ENCODE peak calls at places on chromosome X, in four cellular contexts. V is GM13977, H is GM20000, Z is A549. P is an unnamed sample.

GRCh38 chrX:146831994-146832393 is 17.4 kb upstream of the CXorf51A start:
- DNase-seq in V (no peak), H (no peak), Z (no peak), P (no peak)

GRCh38 chrX:17007134-17007768 is 60.8 kb downstream of the REPS2 start:
- DNase-seq in V (peak), H (peak), Z (peak), P (peak)

GRCh38 chrX:129006491-129006890 is 516.8 kb downstream of the SMARCA1 start:
- DNase-seq in V (no peak), H (no peak), Z (no peak), P (no peak)

GRCh38 chrX:134936542-134936941 is 54.2 kb upstream of the SMIM10 start:
- DNase-seq in V (no peak), H (no peak), Z (no peak), P (peak)

GRCh38 chrX:30283456-30284200 is 25.6 kb downstream of the NR0B1 start:
- DNase-seq in V (no peak), H (no peak), Z (peak), P (peak)

GRCh38 chrX:17550011-17550410 is 175.0 kb downstream of the NHS start:
- DNase-seq in V (no peak), H (no peak), Z (no peak), P (no peak)

GRCh38 chrX:103446665-103447302 is 70.4 kb downstream of the BEX3 start:
- DNase-seq in V (no peak), H (no peak), Z (no peak), P (peak)

GRCh38 chrX:30643313-30643821 is 9.9 kb upstream of the GK start:
- DNase-seq in V (no peak), H (no peak), Z (no peak), P (peak)

GRCh38 chrX:77298296-77298695 is 148.9 kb upstream of the FGF16 start:
- DNase-seq in V (no peak), H (no peak), Z (no peak), P (no peak)

GRCh38 chrX:13254076-13254785 is 65.6 kb downstream of the ATXN3L start:
- DNase-seq in V (peak), H (peak), Z (no peak), P (peak)

GRCh38 chrX:45872480-45872879 is 671.8 kb upstream of the DIPK2B start:
- DNase-seq in V (no peak), H (no peak), Z (no peak), P (no peak)

GRCh38 chrX:15749642-15750610 is 11.9 kb downstream of the CA5B start:
- DNase-seq in V (no peak), H (peak), Z (no peak), P (peak)

GRCh38 chrX:136147320-136147901 is at the start of gene FHL1:
- DNase-seq in V (peak), H (peak), Z (peak), P (no peak)

GRCh38 chrX:39377171-39377570 is 575.9 kb downstream of the MID1IP1 start:
- DNase-seq in V (no peak), H (no peak), Z (no peak), P (no peak)

GRCh38 chrX:48466696-48467095 is 3.4 kb downstream of the SLC38A5 start:
- DNase-seq in V (peak), H (no peak), Z (no peak), P (no peak)

GRCh38 chrX:3589474-3589873 is 124.0 kb downstream of the PRKX start:
- DNase-seq in V (no peak), H (no peak), Z (no peak), P (no peak)

GRCh38 chrX:55039471-55039870 is 8.7 kb upstream of the ALAS2 start:
- DNase-seq in V (no peak), H (no peak), Z (no peak), P (no peak)

GRCh38 chrX:2652106-2652505 is 39.0 kb upstream of the CD99 start:
- DNase-seq in V (no peak), H (no peak), Z (no peak), P (no peak)

GRCh38 chrX:27728291-27728690 is 79.5 kb upstream of the MAGEB10 start:
- DNase-seq in V (no peak), H (no peak), Z (no peak), P (peak)

GRCh38 chrX:115576676-115577075 is 15.7 kb downstream of the PLS3 start:
- DNase-seq in V (no peak), H (no peak), Z (no peak), P (no peak)

GRCh38 chrX:140034916-140035315 is 69.6 kb upstream of the CXorf66 start:
- DNase-seq in V (peak), H (no peak), Z (no peak), P (peak)

GRCh38 chrX:139026406-139027200 is 315.1 kb upstream of the FGF13 start:
- DNase-seq in V (no peak), H (no peak), Z (no peak), P (no peak)

GRCh38 chrX:13803116-13803515 is 13.8 kb downstream of the GPM6B start:
- DNase-seq in V (no peak), H (no peak), Z (no peak), P (no peak)

GRCh38 chrX:91434351-91435168 is at the start of gene PABPC5:
- DNase-seq in V (no peak), H (no peak), Z (no peak), P (peak)

GRCh38 chrX:100584636-100585035 is at the start of gene TNMD:
- DNase-seq in V (no peak), H (no peak), Z (no peak), P (no peak)

GRCh38 chrX:69116077-69116476 is 49.2 kb downstream of the PJA1 start:
- DNase-seq in V (no peak), H (no peak), Z (no peak), P (no peak)

GRCh38 chrX:50093627-50094026 is 107.2 kb downstream of the AKAP4 start:
- DNase-seq in V (no peak), H (no peak), Z (no peak), P (no peak)

GRCh38 chrX:39729834-39730670 is 367.7 kb downstream of the BCOR start:
- DNase-seq in V (no peak), H (no peak), Z (no peak), P (no peak)

GRCh38 chrX:46488712-46489111 is 56.5 kb downstream of the ZNF674 start:
- DNase-seq in V (no peak), H (no peak), Z (no peak), P (no peak)

GRCh38 chrX:71919436-71919835 is 8.8 kb downstream of the NHSL2 start:
- DNase-seq in V (no peak), H (no peak), Z (no peak), P (no peak)

GRCh38 chrX:107968623-107969022 is 13.5 kb downstream of the TEX13B start:
- DNase-seq in V (no peak), H (no peak), Z (no peak), P (no peak)

GRCh38 chrX:102723456-102723855 is 2.9 kb downstream of the GPRASP3 start:
- DNase-seq in V (no peak), H (no peak), Z (no peak), P (no peak)

GRCh38 chrX:84453351-84454246 is 48.7 kb downstream of the HDX start:
- DNase-seq in V (no peak), H (no peak), Z (no peak), P (no peak)

GRCh38 chrX:19326567-19326966 is 17.2 kb upstream of the PDHA1 start:
- DNase-seq in V (no peak), H (no peak), Z (no peak), P (no peak)

DNA sequence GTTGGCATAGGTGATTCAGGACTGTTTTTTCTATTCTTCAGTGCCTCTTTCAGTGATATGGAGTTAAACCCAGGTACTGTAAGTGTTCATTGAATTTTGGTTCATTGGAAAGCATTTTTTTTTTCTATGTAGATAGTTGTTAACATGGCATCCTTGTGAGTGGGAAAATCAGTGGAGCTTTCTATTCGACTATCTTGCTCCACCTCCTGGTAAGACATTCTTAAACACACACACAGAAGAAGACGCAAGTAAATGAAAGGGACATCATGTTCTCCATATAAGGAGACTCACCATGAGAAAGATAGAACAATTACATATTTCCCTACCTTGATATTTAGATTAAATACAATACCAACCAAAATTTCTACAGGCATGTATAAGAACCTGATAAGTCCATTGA is 598.5 kb upstream of the SPANXN1 start:
- DNase-seq in V (no peak), H (no peak), Z (no peak), P (no peak)
- TF ChIP-seq CTCF in V (no peak), H (no peak), Z (no peak), P (no peak)

GRCh38 chrX:23341452-23341851 is 6.8 kb downstream of the PTCHD1 start:
- DNase-seq in V (no peak), H (no peak), Z (no peak), P (no peak)
- TF ChIP-seq CTCF in V (no peak), H (no peak), Z (no peak), P (no peak)

DNA sequence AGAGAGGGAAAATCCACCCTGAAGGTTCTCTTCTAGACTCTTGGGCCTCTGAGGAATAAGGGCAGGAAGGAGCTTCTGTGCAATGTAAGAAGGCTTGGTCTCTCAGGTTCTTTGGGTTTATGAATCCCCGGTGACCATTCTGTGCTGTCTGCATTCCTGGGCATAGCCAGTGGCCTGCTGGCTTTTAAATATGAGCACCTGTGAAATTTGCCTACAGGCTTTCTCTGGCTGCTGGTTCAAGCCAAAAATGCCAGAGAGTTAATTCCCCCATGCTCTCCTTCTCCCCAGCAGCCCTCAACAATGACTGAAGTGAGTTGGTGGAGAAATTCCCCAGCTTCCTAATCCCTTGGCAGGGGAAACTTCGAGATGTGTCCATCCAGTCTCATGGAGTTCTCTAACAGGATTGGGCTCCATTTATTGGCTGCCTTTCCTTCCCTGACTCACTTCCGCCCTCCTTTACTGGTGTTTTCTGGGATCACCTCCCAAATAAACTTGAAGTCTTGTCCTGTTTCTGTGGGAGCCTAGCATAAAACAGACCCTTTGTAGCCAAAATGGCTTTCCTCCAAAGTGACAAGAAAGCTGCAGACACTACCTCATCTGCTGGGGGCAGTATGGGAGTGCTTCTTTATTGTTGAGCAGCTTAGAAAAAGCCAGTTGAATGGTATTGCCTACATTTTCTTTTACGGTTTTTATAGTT is 179.4 kb upstream of the CASK start:
- DNase-seq in V (no peak), H (no peak), Z (no peak), P (peak)
- TF ChIP-seq CTCF in V (no peak), H (no peak), Z (no peak), P (peak)

GRCh38 chrX:125131146-125131545 is 188.5 kb upstream of the TEX13C start:
- DNase-seq in V (no peak), H (no peak), Z (no peak), P (no peak)
- TF ChIP-seq CTCF in V (peak), H (no peak), Z (peak), P (no peak)

DNA sequence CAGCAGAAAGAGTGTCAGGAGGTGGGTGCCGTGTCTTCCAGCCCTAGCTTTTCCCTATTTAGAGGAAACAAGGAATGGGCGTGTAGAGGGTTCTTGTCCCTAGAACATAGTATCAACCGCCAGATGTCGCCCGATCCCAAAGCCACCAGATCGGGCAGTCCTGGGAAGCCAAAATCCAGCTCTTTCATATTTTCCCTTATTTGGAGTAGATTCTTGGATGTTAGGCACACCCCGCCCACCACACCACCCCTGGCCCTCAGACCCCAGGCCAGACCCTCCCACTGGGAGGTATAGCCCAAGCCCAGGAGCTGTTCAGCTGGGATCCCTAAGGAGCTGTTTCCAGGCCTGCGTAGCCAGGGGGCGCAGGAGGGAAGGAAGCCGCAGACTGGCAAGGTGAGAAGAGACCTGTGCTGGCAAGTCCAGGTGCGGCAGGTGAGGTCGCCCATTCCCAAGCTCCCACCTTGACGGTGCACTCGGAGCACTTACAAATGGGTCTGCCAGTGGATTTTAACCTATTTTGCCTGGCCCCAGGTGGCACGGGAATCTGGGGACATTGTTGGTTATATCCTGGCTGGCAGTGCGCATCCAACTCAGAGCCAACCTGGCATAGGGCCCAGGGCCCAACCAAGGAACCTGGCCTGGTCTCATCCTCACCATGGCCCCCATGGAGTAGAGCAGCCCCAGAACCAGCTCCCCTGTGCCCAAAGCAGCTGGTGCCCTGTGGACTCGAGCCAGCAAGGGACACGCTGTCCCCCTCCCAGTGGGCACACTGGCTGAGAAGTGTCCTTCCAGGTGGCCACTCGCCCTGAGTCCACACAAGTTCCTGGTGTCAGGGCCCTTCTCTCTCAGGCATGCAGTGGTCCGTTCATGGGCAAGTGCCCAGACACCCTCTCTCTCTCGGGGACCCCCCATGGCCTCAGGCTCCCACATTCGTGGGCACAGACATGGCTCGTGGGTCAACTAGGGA is 811 bp downstream of the FLNA start:
- DNase-seq in V (peak), H (peak), Z (peak), P (peak)
- TF ChIP-seq CTCF in V (no peak), H (peak), Z (peak), P (peak)